ENCODE peak calls at places on chromosome 10, in seven cellular contexts. G, Z, F, M, W, A and C are unnamed samples.

GRCh38 chr10:106278385-106278784 is 886.1 kb downstream of the SORCS1 start:
- DNase-seq in G (no peak), W (no peak), M (peak), F (no peak), A (no peak), Z (no peak), C (no peak)

GRCh38 chr10:80471715-80472233 is 17.7 kb downstream of the TSPAN14 start:
- DNase-seq in W (no peak), M (no peak), A (no peak), G (no peak), F (no peak), Z (no peak), C (no peak)

GRCh38 chr10:13795653-13796555 is 209.1 kb downstream of the PRPF18 start:
- DNase-seq in F (no peak), A (no peak), W (no peak), Z (no peak), M (no peak), G (no peak), C (no peak)

GRCh38 chr10:1203216-1203615 is 147.0 kb downstream of the WDR37 start:
- DNase-seq in F (no peak), A (no peak), G (no peak), Z (peak), M (no peak), W (no peak), C (no peak)

GRCh38 chr10:4645836-4646235 is 180.2 kb upstream of the AKR1E2 start:
- DNase-seq in W (no peak), Z (no peak), F (no peak), A (no peak), M (no peak), G (no peak), C (no peak)

GRCh38 chr10:132106431-132106830 is 40.7 kb downstream of the JAKMIP3 start:
- DNase-seq in A (no peak), W (no peak), F (no peak), M (no peak), Z (no peak), G (no peak), C (no peak)

GRCh38 chr10:74502963-74503608 is 323.3 kb upstream of the KAT6B start:
- DNase-seq in M (no peak), A (no peak), W (no peak), G (no peak), Z (no peak), F (no peak), C (no peak)

GRCh38 chr10:24209946-24210491 is 1.1 kb downstream of the KIAA1217 start:
- DNase-seq in F (no peak), M (no peak), W (peak), A (peak), Z (no peak), G (no peak), C (no peak)

GRCh38 chr10:49163741-49164140 is 24.4 kb downstream of the TMEM273 start:
- DNase-seq in M (no peak), F (no peak), Z (no peak), A (no peak), W (no peak), G (no peak), C (no peak)

GRCh38 chr10:132446661-132447445 is 49.9 kb downstream of the PWWP2B start:
- DNase-seq in G (no peak), A (peak), F (no peak), M (peak), Z (no peak), W (peak), C (peak)